ENCODE peak calls at places on chromosome 16, in four cellular contexts. L is GM12878, R is HepG2, G is H1. C is an unnamed sample.

GRCh38 chr16:89828870-89829629 is 775 bp downstream of the SPIRE2 start:
- DNase-seq in L (no peak), R (no peak), G (no peak), C (no peak)

GRCh38 chr16:55263271-55264250 is 60.4 kb upstream of the IRX6 start:
- DNase-seq in L (no peak), R (no peak), G (no peak), C (no peak)

GRCh38 chr16:73026754-73027654 is 20.9 kb downstream of the ZFHX3 start:
- DNase-seq in L (no peak), R (no peak), G (no peak), C (no peak)

GRCh38 chr16:81127051-81127450 is 30.9 kb upstream of the GCSH start:
- DNase-seq in L (no peak), R (no peak), G (no peak), C (no peak)

GRCh38 chr16:66798162-66798561 is 3.2 kb downstream of the TERB1 start:
- DNase-seq in L (no peak), R (no peak), G (no peak), C (no peak)

GRCh38 chr16:7209598-7209997 is 123.0 kb upstream of the RBFOX1 start:
- DNase-seq in L (no peak), R (no peak), G (no peak), C (no peak)

GRCh38 chr16:86609115-86609514 is 30.8 kb downstream of the FOXL1 start:
- DNase-seq in L (no peak), R (no peak), G (no peak), C (peak)

GRCh38 chr16:15919331-15919730 is 30.1 kb upstream of the ABCC1 start:
- DNase-seq in L (no peak), R (no peak), G (no peak), C (no peak)

GRCh38 chr16:35731341-35732040 is 2272.1 kb downstream of the TP53TG3F start:
- DNase-seq in L (no peak), R (no peak), G (no peak), C (no peak)

GRCh38 chr16:4676826-4677225 is 16.5 kb upstream of the NUDT16L1 start:
- DNase-seq in L (no peak), R (no peak), G (no peak), C (no peak)

GRCh38 chr16:51522902-51523301 is 371.8 kb upstream of the SALL1 start:
- DNase-seq in L (no peak), R (no peak), G (no peak), C (no peak)

GRCh38 chr16:86244936-86245335 is 265.4 kb upstream of the FOXF1 start:
- DNase-seq in L (no peak), R (no peak), G (peak), C (no peak)

GRCh38 chr16:58628845-58629680 is 563 bp downstream of the CNOT1 start:
- DNase-seq in L (peak), R (peak), G (peak), C (peak)

GRCh38 chr16:23597003-23597756 is 1.1 kb upstream of the NDUFAB1 start:
- DNase-seq in L (no peak), R (peak), G (peak), C (peak)

GRCh38 chr16:54325616-54326265 is 39.2 kb upstream of the IRX3 start:
- DNase-seq in L (no peak), R (no peak), G (no peak), C (no peak)

GRCh38 chr16:72060405-72060804 is 2.6 kb upstream of the HPR start:
- DNase-seq in L (no peak), R (no peak), G (no peak), C (no peak)

GRCh38 chr16:85335584-85336492 is 223.6 kb upstream of the CIBAR2 start:
- DNase-seq in L (no peak), R (no peak), G (no peak), C (no peak)

GRCh38 chr16:50684823-50685455 is 3.8 kb upstream of the SNX20 start:
- DNase-seq in L (no peak), R (no peak), G (no peak), C (no peak)

GRCh38 chr16:19883296-19883951 is 1.2 kb downstream of the GPRC5B start:
- DNase-seq in L (no peak), R (no peak), G (peak), C (no peak)

GRCh38 chr16:70644763-70645597 is 1.4 kb upstream of the IL34 start:
- DNase-seq in L (no peak), R (no peak), G (no peak), C (no peak)

GRCh38 chr16:2500634-2500936 is 13.2 kb upstream of the ATP6V0C start:
- DNase-seq in L (no peak), R (no peak), G (peak), C (no peak)

GRCh38 chr16:24645739-24646645 is 83.5 kb upstream of the TNRC6A start:
- DNase-seq in L (no peak), R (peak), G (no peak), C (no peak)

GRCh38 chr16:11796227-11797165 is 562 bp downstream of the ZC3H7A start:
- DNase-seq in L (no peak), R (peak), G (peak), C (no peak)

GRCh38 chr16:57364143-57364542 is 5.6 kb downstream of the CCL22 start:
- DNase-seq in L (no peak), R (no peak), G (no peak), C (no peak)

GRCh38 chr16:57371494-57372371 is 557 bp upstream of the CX3CL1 start:
- DNase-seq in L (no peak), R (no peak), G (no peak), C (no peak)

GRCh38 chr16:57365826-57366536 is 6.3 kb upstream of the CX3CL1 start:
- DNase-seq in L (no peak), R (no peak), G (no peak), C (no peak)

GRCh38 chr16:57366544-57367040 is 5.7 kb upstream of the CX3CL1 start:
- DNase-seq in L (no peak), R (no peak), G (no peak), C (no peak)

GRCh38 chr16:57367111-57367752 is 5.1 kb upstream of the CX3CL1 start:
- DNase-seq in L (no peak), R (no peak), G (no peak), C (no peak)
- TF ChIP-seq YY1 in L (no peak), R (no peak), G (no peak), C (no peak)

GRCh38 chr16:20931066-20931465 is 30.5 kb downstream of the LYRM1 start:
- DNase-seq in L (no peak), R (no peak), G (no peak), C (no peak)

GRCh38 chr16:20923876-20924275 is 23.3 kb downstream of the LYRM1 start:
- DNase-seq in L (no peak), R (no peak), G (no peak), C (no peak)

GRCh38 chr16:20928774-20929411 is 28.3 kb downstream of the LYRM1 start:
- DNase-seq in L (no peak), R (no peak), G (no peak), C (no peak)

GRCh38 chr16:20920799-20921198 is 20.2 kb downstream of the LYRM1 start:
- DNase-seq in L (no peak), R (no peak), G (no peak), C (no peak)

GRCh38 chr16:20925780-20926179 is 25.2 kb downstream of the LYRM1 start:
- DNase-seq in L (no peak), R (peak), G (no peak), C (no peak)
- H3K9ac ChIP-seq in L (no peak), R (no peak), G (no peak), C (no peak)

GRCh38 chr16:88809676-88810165 is 2.0 kb downstream of the APRT start:
- DNase-seq in L (no peak), R (no peak), G (no peak), C (no peak)

GRCh38 chr16:88810166-88810867 is 1.4 kb downstream of the APRT start:
- DNase-seq in L (no peak), R (no peak), G (no peak), C (no peak)

GRCh38 chr16:88810868-88811599 is 694 bp downstream of the APRT start:
- DNase-seq in L (no peak), R (peak), G (no peak), C (no peak)

GRCh38 chr16:88807626-88808453 is 3.9 kb downstream of the APRT start:
- DNase-seq in L (no peak), R (no peak), G (no peak), C (no peak)

GRCh38 chr16:88809068-88809675 is 2.6 kb downstream of the APRT start:
- DNase-seq in L (no peak), R (no peak), G (no peak), C (no peak)
- TF ChIP-seq SUZ12 in L (no peak), R (no peak), G (no peak), C (no peak)

DNA sequence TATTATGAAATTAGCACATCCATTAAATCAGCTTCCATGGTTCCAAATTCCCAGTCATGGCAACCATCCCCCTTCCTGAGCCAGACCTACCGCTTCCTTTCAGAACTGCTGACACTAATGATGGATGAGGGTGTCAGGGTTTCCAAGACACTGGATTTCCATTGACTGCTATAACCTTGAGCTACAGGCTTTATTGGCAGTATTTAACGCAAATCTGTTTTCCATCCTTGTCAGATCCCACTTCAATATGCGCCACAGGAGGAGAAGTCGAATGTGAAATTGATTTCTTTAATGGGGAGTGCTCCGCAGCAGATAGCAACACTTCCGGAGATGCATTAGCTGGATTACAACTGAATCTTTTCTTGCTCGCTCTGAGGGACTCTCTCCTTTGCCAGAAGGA is 197.1 kb downstream of the HS3ST4 start:
- DNase-seq in L (no peak), R (no peak), G (no peak), C (no peak)
- TF ChIP-seq YY1 in L (no peak), R (no peak), G (no peak), C (no peak)

DNA sequence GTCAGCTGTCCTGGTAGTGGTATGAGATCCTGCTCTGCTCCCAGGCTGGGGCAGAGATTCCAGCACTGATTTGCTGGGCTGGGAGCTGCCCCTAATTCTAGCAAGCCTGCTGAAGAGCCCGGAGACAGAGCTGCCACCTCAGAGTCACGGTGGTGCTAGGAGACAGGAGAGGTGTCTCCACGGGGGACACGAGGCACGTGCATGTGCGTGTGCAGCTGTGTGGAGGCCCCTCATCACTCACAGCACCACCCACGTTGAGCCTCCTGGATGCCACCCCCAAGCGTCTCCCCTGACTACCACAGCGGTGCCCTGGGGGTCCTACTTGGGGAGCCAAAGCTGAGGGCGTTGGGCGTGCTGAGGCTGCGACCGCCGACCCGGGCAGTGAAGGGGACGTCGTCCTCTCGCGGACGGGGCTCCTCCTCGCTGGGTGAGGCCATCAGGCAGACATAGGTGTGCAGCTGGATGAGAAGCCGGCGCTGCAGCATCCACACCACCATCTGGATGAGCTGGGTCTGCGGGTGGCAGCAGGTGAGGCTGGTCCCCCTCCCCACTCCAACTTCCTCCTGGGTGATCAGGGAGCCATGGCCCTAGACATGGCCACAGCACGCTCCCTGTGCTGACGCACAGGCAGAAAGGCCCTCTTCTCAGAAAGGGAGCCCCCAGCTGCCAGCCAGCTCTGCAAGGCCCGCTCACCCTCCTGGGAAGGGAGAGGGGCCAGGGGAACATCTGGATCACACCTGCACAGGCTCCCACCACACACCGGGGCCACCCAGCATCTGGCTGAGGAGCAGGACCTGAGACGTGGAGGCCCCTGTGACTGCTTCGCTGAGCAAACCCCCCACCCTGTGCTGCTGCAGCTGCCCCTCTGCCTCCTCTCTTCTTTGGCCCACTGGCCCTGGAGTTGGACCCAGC is 11.6 kb downstream of the MPG start:
- DNase-seq in L (no peak), R (no peak), G (no peak), C (no peak)
- H3K9ac ChIP-seq in L (no peak), R (no peak), G (no peak), C (no peak)

DNA sequence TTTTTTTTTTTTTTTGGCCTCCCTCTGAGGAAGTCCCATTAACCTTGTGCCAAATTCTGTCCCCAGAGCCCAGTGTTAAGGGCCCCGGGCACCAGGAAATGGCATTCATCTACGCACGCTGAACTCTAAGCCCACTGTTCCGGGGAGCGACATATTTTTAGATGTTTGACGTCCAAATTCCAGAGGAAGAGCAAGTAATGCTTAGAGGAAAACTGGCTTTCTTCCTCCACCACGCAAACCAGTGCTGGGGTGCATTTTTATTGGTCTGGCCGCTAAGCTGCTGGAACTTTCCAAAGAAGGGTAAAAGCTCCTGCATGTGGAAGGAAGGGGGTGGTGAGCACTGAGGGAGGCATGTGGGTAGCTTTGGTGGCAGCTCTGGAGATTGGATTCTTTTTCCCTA is 8.3 kb downstream of the WFDC1 start:
- DNase-seq in L (no peak), R (no peak), G (no peak), C (no peak)
- TF ChIP-seq SUZ12 in L (no peak), R (no peak), G (no peak), C (no peak)